ENCODE peak calls at places on chromosomes 2 and 18, in five cellular contexts. I is stimulated activated CD8-positive, alpha-beta memory T cell treated with anti-CD3 and anti-CD28 coated beads, Interleukin-7, amount 100 ng/mL, for 1 hour; T is M059J; B is transverse colon; V is tibial artery. S is an unnamed sample.

GRCh38 chr2:211944572-211944971 is 594.0 kb downstream of the ERBB4 start:
- DNase-seq in I (no peak), T (peak), B (no peak), V (no peak), S (no peak)

GRCh38 chr18:35029103-35029502 is 12.1 kb upstream of the MAPRE2 start:
- DNase-seq in I (no peak), T (peak), B (no peak), V (no peak), S (peak)

GRCh38 chr2:238893349-238894000 is 45.6 kb downstream of the TWIST2 start:
- DNase-seq in I (no peak), T (no peak), B (no peak), V (no peak), S (no peak)

GRCh38 chr2:179107737-179108136 is 57.8 kb upstream of the CCDC141 start:
- DNase-seq in I (no peak), T (peak), B (no peak), V (no peak), S (no peak)

GRCh38 chr18:58785870-58786269 is 78.8 kb upstream of the ZNF532 start:
- DNase-seq in I (no peak), T (no peak), B (no peak), V (no peak), S (no peak)

GRCh38 chr2:53672881-53673522 is 94.6 kb upstream of the CHAC2 start:
- DNase-seq in I (no peak), T (no peak), B (no peak), V (no peak), S (no peak)

GRCh38 chr2:142974288-142975024 is 97.0 kb downstream of the KYNU start:
- DNase-seq in I (no peak), T (peak), B (no peak), V (no peak), S (no peak)

GRCh38 chr2:238928520-238929241 is 80.8 kb downstream of the TWIST2 start:
- DNase-seq in I (no peak), T (no peak), B (no peak), V (no peak), S (no peak)

GRCh38 chr2:146312899-146313298 is 1531.9 kb upstream of the ACVR2A start:
- DNase-seq in I (no peak), T (peak), B (no peak), V (no peak), S (no peak)

GRCh38 chr2:63742592-63742991 is 99.1 kb upstream of the UGP2 start:
- DNase-seq in I (no peak), T (peak), B (no peak), V (no peak), S (no peak)

GRCh38 chr18:7646174-7646886 is 79.2 kb downstream of the PTPRM start:
- DNase-seq in I (no peak), T (no peak), B (no peak), V (no peak), S (no peak)

GRCh38 chr2:100563407-100564247 is 834 bp downstream of the PDCL3 start:
- DNase-seq in I (no peak), T (peak), B (no peak), V (no peak), S (no peak)

GRCh38 chr18:63233334-63233733 is 86.2 kb downstream of the BCL2 start:
- DNase-seq in I (no peak), T (no peak), B (no peak), V (no peak), S (no peak)

GRCh38 chr18:1026930-1027329 is 122.3 kb downstream of the ADCYAP1 start:
- DNase-seq in I (no peak), T (no peak), B (no peak), V (no peak), S (no peak)

GRCh38 chr18:73839441-73839840 is 308.2 kb downstream of the FBXO15 start:
- DNase-seq in I (no peak), T (no peak), B (no peak), V (no peak), S (no peak)

GRCh38 chr2:2812117-2812516 is 481.0 kb upstream of the MYT1L start:
- DNase-seq in I (no peak), T (no peak), B (no peak), V (no peak), S (no peak)

GRCh38 chr18:23814977-23815614 is 125.8 kb downstream of the LAMA3 start:
- DNase-seq in I (no peak), T (no peak), B (no peak), V (no peak), S (no peak)

GRCh38 chr18:58756148-58756547 is 84.9 kb downstream of the MALT1 start:
- DNase-seq in I (no peak), T (no peak), B (no peak), V (no peak), S (no peak)

GRCh38 chr2:10654069-10654468 is 35.7 kb downstream of the NOL10 start:
- DNase-seq in I (no peak), T (peak), B (no peak), V (no peak), S (no peak)

GRCh38 chr2:239462671-239463506 is 62.1 kb upstream of the HDAC4 start:
- DNase-seq in I (no peak), T (no peak), B (peak), V (no peak), S (no peak)

GRCh38 chr18:64119916-64120315 is 29.0 kb downstream of the LINC00305 start:
- DNase-seq in I (no peak), T (no peak), B (no peak), V (no peak), S (no peak)

S was measured in psoas muscle.